ENCODE peak calls at places on chromosomes 6 and 20, in six cellular contexts. One of them, this sample, is unnamed.
A peak's percentile ranks its signal among the peaks of the same experiment; 100 is the strongest.

GRCh38 chr6:119351005-119351394 is 1.4 kb upstream of the MAN1A1 start:
- DNase-seq in psoas muscle: no peak
- DNase-seq in AG09309: peak; percentile 17
- DNase-seq in esophagus squamous epithelium: no peak
- DNase-seq in ovary: no peak
- DNase-seq in left lung: no peak
- DNase-seq in this sample: no peak

GRCh38 chr20:4998160-4998651 is 3.1 kb downstream of the SLC23A2 start:
- DNase-seq in left lung: no peak
- DNase-seq in AG09309: no peak
- DNase-seq in esophagus squamous epithelium: no peak
- DNase-seq in psoas muscle: no peak
- DNase-seq in ovary: no peak
- DNase-seq in this sample: no peak

GRCh38 chr6:1079525-1079924 is 232.4 kb upstream of the FOXQ1 start:
- DNase-seq in AG09309: no peak
- DNase-seq in psoas muscle: no peak
- DNase-seq in left lung: no peak
- DNase-seq in ovary: no peak
- DNase-seq in esophagus squamous epithelium: no peak
- DNase-seq in this sample: no peak

GRCh38 chr6:113967777-113968176 is 3.2 kb downstream of the HDAC2 start:
- DNase-seq in psoas muscle: no peak
- DNase-seq in AG09309: no peak
- DNase-seq in ovary: no peak
- DNase-seq in left lung: no peak
- DNase-seq in esophagus squamous epithelium: no peak
- DNase-seq in this sample: no peak

GRCh38 chr20:62907377-62908317 is 18.7 kb downstream of the DIDO1 start:
- DNase-seq in ovary: no peak
- DNase-seq in psoas muscle: no peak
- DNase-seq in AG09309: no peak
- DNase-seq in left lung: no peak
- DNase-seq in esophagus squamous epithelium: no peak
- DNase-seq in this sample: no peak

GRCh38 chr20:3781153-3781910 is at the start of gene SPEF1:
- DNase-seq in esophagus squamous epithelium: no peak
- DNase-seq in left lung: peak; percentile 82
- DNase-seq in AG09309: peak; percentile 77
- DNase-seq in ovary: peak; percentile 73
- DNase-seq in psoas muscle: peak; percentile 82
- DNase-seq in this sample: peak; percentile 64

GRCh38 chr20:36777576-36777975 is 4.0 kb upstream of the DSN1 start:
- DNase-seq in psoas muscle: no peak
- DNase-seq in esophagus squamous epithelium: no peak
- DNase-seq in left lung: no peak
- DNase-seq in AG09309: no peak
- DNase-seq in ovary: peak; percentile 47
- DNase-seq in this sample: no peak

GRCh38 chr6:133404728-133405127 is 163.6 kb downstream of the EYA4 start:
- DNase-seq in ovary: no peak
- DNase-seq in left lung: no peak
- DNase-seq in esophagus squamous epithelium: no peak
- DNase-seq in psoas muscle: no peak
- DNase-seq in AG09309: no peak
- DNase-seq in this sample: no peak

GRCh38 chr6:81075974-81076373 is 676.5 kb downstream of the TENT5A start:
- DNase-seq in ovary: no peak
- DNase-seq in psoas muscle: no peak
- DNase-seq in esophagus squamous epithelium: no peak
- DNase-seq in left lung: no peak
- DNase-seq in AG09309: no peak
- DNase-seq in this sample: no peak

GRCh38 chr20:58130574-58130973 is 97.9 kb downstream of the ANKRD60 start:
- DNase-seq in AG09309: no peak
- DNase-seq in esophagus squamous epithelium: no peak
- DNase-seq in psoas muscle: no peak
- DNase-seq in left lung: no peak
- DNase-seq in ovary: no peak
- DNase-seq in this sample: no peak

GRCh38 chr6:107079429-107079828 is 35.9 kb downstream of the BEND3 start:
- DNase-seq in AG09309: no peak
- DNase-seq in ovary: no peak
- DNase-seq in psoas muscle: no peak
- DNase-seq in esophagus squamous epithelium: no peak
- DNase-seq in left lung: no peak
- DNase-seq in this sample: no peak

GRCh38 chr6:107080036-107080435 is 35.3 kb downstream of the BEND3 start:
- DNase-seq in esophagus squamous epithelium: no peak
- DNase-seq in ovary: no peak
- DNase-seq in AG09309: no peak
- DNase-seq in left lung: no peak
- DNase-seq in psoas muscle: no peak
- DNase-seq in this sample: no peak

GRCh38 chr6:107070686-107071085 is 42.7 kb downstream of the MTRES1 start:
- DNase-seq in AG09309: no peak
- DNase-seq in psoas muscle: no peak
- DNase-seq in left lung: no peak
- DNase-seq in esophagus squamous epithelium: no peak
- DNase-seq in ovary: no peak
- DNase-seq in this sample: no peak

GRCh38 chr6:107077710-107078109 is 37.6 kb downstream of the BEND3 start:
- DNase-seq in left lung: no peak
- DNase-seq in AG09309: no peak
- DNase-seq in esophagus squamous epithelium: no peak
- DNase-seq in psoas muscle: no peak
- DNase-seq in ovary: no peak
- DNase-seq in this sample: no peak

DNA sequence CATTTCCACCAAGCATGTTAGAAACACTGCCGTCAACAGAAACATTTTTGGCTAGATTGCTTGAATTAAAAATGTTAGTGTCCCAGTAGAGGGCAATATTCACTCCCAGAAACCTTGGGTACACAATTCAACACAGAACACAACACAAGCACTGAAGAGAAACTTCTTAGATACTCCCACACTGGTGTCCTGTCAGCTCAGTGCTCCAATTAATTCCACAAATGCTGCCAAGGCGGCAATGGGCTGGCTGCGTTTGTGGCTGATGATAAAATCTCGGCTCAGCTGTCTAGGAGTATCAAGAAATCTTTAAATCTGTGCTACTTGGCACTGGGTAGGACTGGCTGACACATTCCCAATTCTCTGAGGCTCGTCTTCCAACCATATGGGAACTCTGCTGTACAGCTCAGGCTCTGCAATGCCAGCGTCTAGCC is 39.3 kb downstream of the BEND3 start:
- DNase-seq in psoas muscle: no peak
- DNase-seq in esophagus squamous epithelium: no peak
- DNase-seq in AG09309: peak; percentile 23
- DNase-seq in ovary: no peak
- DNase-seq in left lung: no peak
- DNase-seq in this sample: no peak
- TF ChIP-seq CTCF in psoas muscle: no peak
- TF ChIP-seq CTCF in esophagus squamous epithelium: no peak
- TF ChIP-seq CTCF in AG09309: peak; percentile 32
- TF ChIP-seq CTCF in ovary: no peak
- TF ChIP-seq CTCF in left lung: no peak
- TF ChIP-seq CTCF in this sample: no peak

DNA sequence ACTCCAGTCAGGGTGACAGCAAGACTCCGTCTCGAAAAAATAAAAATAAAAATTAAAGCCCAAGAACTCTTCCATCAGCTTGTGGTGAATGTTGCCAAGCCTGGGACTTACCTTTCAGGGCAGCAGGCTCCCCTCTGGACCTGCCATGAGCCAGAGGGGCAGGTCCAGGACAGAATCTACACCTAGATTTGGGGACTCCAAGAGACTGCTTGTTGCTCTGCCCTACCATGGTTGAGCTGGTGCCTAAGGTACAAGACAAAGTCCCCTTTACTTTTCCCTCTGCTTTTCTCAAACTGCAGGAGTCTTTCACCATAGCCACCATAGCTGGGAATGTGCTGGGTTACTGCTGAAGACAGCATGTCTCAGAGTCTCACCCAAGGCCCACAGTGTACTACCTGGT is 9.2 kb downstream of the C6orf15 start:
- DNase-seq in psoas muscle: no peak
- DNase-seq in esophagus squamous epithelium: no peak
- DNase-seq in AG09309: no peak
- DNase-seq in ovary: no peak
- DNase-seq in left lung: no peak
- DNase-seq in this sample: no peak
- TF ChIP-seq CTCF in psoas muscle: no peak
- TF ChIP-seq CTCF in esophagus squamous epithelium: no peak
- TF ChIP-seq CTCF in AG09309: no peak
- TF ChIP-seq CTCF in ovary: no peak
- TF ChIP-seq CTCF in left lung: no peak
- TF ChIP-seq CTCF in this sample: no peak

GRCh38 chr6:26103770-26104456 is 16.7 kb downstream of the HFE start:
- DNase-seq in psoas muscle: peak; percentile 92
- DNase-seq in esophagus squamous epithelium: no peak
- DNase-seq in left lung: peak; percentile 90
- DNase-seq in AG09309: peak; percentile 87
- DNase-seq in ovary: peak; percentile 86
- DNase-seq in this sample: peak; percentile 79
- TF ChIP-seq CTCF in psoas muscle: peak; percentile 37
- TF ChIP-seq CTCF in esophagus squamous epithelium: peak; percentile 26
- TF ChIP-seq CTCF in left lung: no peak
- TF ChIP-seq CTCF in AG09309: peak; percentile 50
- TF ChIP-seq CTCF in ovary: no peak
- TF ChIP-seq CTCF in this sample: peak; percentile 54

GRCh38 chr6:11460001-11460668 is 77.4 kb upstream of the TMEM170B start:
- DNase-seq in left lung: no peak
- DNase-seq in esophagus squamous epithelium: no peak
- DNase-seq in ovary: no peak
- DNase-seq in AG09309: no peak
- DNase-seq in psoas muscle: no peak
- DNase-seq in this sample: no peak
- TF ChIP-seq CTCF in left lung: no peak
- TF ChIP-seq CTCF in esophagus squamous epithelium: no peak
- TF ChIP-seq CTCF in ovary: no peak
- TF ChIP-seq CTCF in AG09309: no peak
- TF ChIP-seq CTCF in psoas muscle: no peak
- TF ChIP-seq CTCF in this sample: no peak

DNA sequence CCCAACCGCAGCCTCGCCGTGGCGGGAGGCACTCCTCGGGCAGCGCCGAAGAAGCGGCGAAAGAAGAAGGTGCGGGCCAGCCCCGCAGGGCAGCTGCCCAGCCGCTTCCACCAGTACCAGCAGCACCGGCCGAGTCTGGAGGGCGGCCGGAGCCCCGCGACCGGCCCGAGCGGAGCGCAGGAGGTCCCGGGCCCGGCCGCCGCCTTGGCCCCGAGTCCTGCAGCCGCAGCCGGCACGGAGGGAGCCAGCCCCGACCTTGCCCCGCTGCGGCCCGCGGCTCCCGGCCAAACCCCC is 525 bp downstream of the PNRC1 start:
- DNase-seq in AG09309: no peak
- DNase-seq in ovary: no peak
- DNase-seq in psoas muscle: no peak
- DNase-seq in left lung: no peak
- DNase-seq in esophagus squamous epithelium: no peak
- DNase-seq in this sample: no peak
- TF ChIP-seq CTCF in AG09309: no peak
- TF ChIP-seq CTCF in ovary: peak; percentile 26
- TF ChIP-seq CTCF in psoas muscle: no peak
- TF ChIP-seq CTCF in left lung: no peak
- TF ChIP-seq CTCF in esophagus squamous epithelium: no peak
- TF ChIP-seq CTCF in this sample: no peak

GRCh38 chr20:44734938-44735337 is 10.7 kb upstream of the KCNK15 start:
- DNase-seq in AG09309: no peak
- DNase-seq in ovary: no peak
- DNase-seq in left lung: no peak
- DNase-seq in psoas muscle: no peak
- DNase-seq in esophagus squamous epithelium: no peak
- DNase-seq in this sample: no peak
- TF ChIP-seq CTCF in AG09309: peak; percentile 32
- TF ChIP-seq CTCF in ovary: no peak
- TF ChIP-seq CTCF in left lung: no peak
- TF ChIP-seq CTCF in psoas muscle: no peak
- TF ChIP-seq CTCF in esophagus squamous epithelium: peak; percentile 15
- TF ChIP-seq CTCF in this sample: peak; percentile 12

DNA sequence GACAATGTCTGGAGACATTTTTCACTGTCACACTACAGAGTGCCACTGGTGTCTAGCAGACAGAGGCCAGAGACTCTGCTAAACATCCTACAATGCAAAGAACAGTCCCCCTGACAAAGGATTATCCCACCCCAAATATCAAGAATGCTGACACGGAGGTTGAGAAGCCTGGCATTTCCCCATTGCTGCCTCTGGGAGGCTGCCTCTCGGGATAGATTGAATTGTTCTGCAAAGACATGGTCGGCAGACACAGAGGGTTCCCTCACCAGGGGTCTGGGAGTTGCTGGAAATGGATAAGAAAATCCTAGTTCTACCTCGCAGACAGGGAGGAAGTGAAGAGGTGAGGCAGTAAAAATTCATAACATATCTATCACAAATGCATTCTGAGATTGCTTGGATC is 166.4 kb upstream of the AGPAT4 start:
- DNase-seq in ovary: no peak
- DNase-seq in psoas muscle: no peak
- DNase-seq in esophagus squamous epithelium: no peak
- DNase-seq in AG09309: no peak
- DNase-seq in left lung: no peak
- DNase-seq in this sample: no peak
- TF ChIP-seq CTCF in ovary: no peak
- TF ChIP-seq CTCF in psoas muscle: no peak
- TF ChIP-seq CTCF in esophagus squamous epithelium: no peak
- TF ChIP-seq CTCF in AG09309: no peak
- TF ChIP-seq CTCF in left lung: no peak
- TF ChIP-seq CTCF in this sample: no peak

This sample was measured in mesothelial cell of epicardium.